ENCODE peak calls at places on chromosome 12, in eight cellular contexts. One of them, this sample, is unnamed.

GRCh38 chr12:18864900-18865561 is 127.1 kb downstream of the CAPZA3 start:
- DNase-seq in astrocyte of the spinal cord: peak
- DNase-seq in fibroblast of the aortic adventitia: peak
- DNase-seq in mammary epithelial cell: peak
- DNase-seq in transverse colon: no peak
- DNase-seq in fibroblast of pulmonary artery: peak
- DNase-seq in heart right ventricle: no peak
- DNase-seq in GM12865: peak
- DNase-seq in this sample: no peak

GRCh38 chr12:103903979-103904378 is 26.2 kb upstream of the HSP90B1 start:
- DNase-seq in astrocyte of the spinal cord: no peak
- DNase-seq in fibroblast of the aortic adventitia: no peak
- DNase-seq in mammary epithelial cell: no peak
- DNase-seq in transverse colon: no peak
- DNase-seq in fibroblast of pulmonary artery: no peak
- DNase-seq in heart right ventricle: no peak
- DNase-seq in GM12865: no peak
- DNase-seq in this sample: no peak

GRCh38 chr12:10102322-10102721 is 3.5 kb upstream of the CLEC1A start:
- DNase-seq in astrocyte of the spinal cord: no peak
- DNase-seq in fibroblast of the aortic adventitia: no peak
- DNase-seq in mammary epithelial cell: no peak
- DNase-seq in transverse colon: no peak
- DNase-seq in fibroblast of pulmonary artery: no peak
- DNase-seq in heart right ventricle: no peak
- DNase-seq in GM12865: no peak
- DNase-seq in this sample: no peak

GRCh38 chr12:73383584-73384229 is 1111.5 kb downstream of the TRHDE start:
- DNase-seq in astrocyte of the spinal cord: no peak
- DNase-seq in fibroblast of the aortic adventitia: no peak
- DNase-seq in mammary epithelial cell: no peak
- DNase-seq in transverse colon: no peak
- DNase-seq in fibroblast of pulmonary artery: no peak
- DNase-seq in heart right ventricle: no peak
- DNase-seq in GM12865: no peak
- DNase-seq in this sample: no peak

GRCh38 chr12:124369055-124369900 is 74.4 kb downstream of the RFLNA start:
- DNase-seq in astrocyte of the spinal cord: peak
- DNase-seq in fibroblast of the aortic adventitia: peak
- DNase-seq in mammary epithelial cell: no peak
- DNase-seq in transverse colon: peak
- DNase-seq in fibroblast of pulmonary artery: peak
- DNase-seq in heart right ventricle: peak
- DNase-seq in GM12865: no peak
- DNase-seq in this sample: peak

GRCh38 chr12:108622921-108623514 is 10.7 kb downstream of the SELPLG start:
- DNase-seq in astrocyte of the spinal cord: no peak
- DNase-seq in fibroblast of the aortic adventitia: no peak
- DNase-seq in mammary epithelial cell: no peak
- DNase-seq in transverse colon: no peak
- DNase-seq in fibroblast of pulmonary artery: no peak
- DNase-seq in heart right ventricle: no peak
- DNase-seq in GM12865: no peak
- DNase-seq in this sample: no peak

GRCh38 chr12:55933158-55933798 is 2.3 kb downstream of the DGKA start:
- DNase-seq in astrocyte of the spinal cord: no peak
- DNase-seq in fibroblast of the aortic adventitia: peak
- DNase-seq in mammary epithelial cell: peak
- DNase-seq in transverse colon: peak
- DNase-seq in fibroblast of pulmonary artery: no peak
- DNase-seq in heart right ventricle: no peak
- DNase-seq in GM12865: no peak
- DNase-seq in this sample: no peak

GRCh38 chr12:33596061-33596460 is 156.4 kb upstream of the SYT10 start:
- DNase-seq in astrocyte of the spinal cord: no peak
- DNase-seq in fibroblast of the aortic adventitia: peak
- DNase-seq in mammary epithelial cell: peak
- DNase-seq in transverse colon: no peak
- DNase-seq in fibroblast of pulmonary artery: peak
- DNase-seq in heart right ventricle: no peak
- DNase-seq in GM12865: no peak
- DNase-seq in this sample: no peak

GRCh38 chr12:123264642-123265041 is 7.0 kb downstream of the CDK2AP1 start:
- DNase-seq in astrocyte of the spinal cord: no peak
- DNase-seq in fibroblast of the aortic adventitia: no peak
- DNase-seq in mammary epithelial cell: no peak
- DNase-seq in transverse colon: no peak
- DNase-seq in fibroblast of pulmonary artery: no peak
- DNase-seq in heart right ventricle: no peak
- DNase-seq in GM12865: peak
- DNase-seq in this sample: no peak

GRCh38 chr12:103326190-103326589 is 169.6 kb downstream of the C12orf42 start:
- DNase-seq in astrocyte of the spinal cord: no peak
- DNase-seq in fibroblast of the aortic adventitia: no peak
- DNase-seq in mammary epithelial cell: peak
- DNase-seq in transverse colon: no peak
- DNase-seq in fibroblast of pulmonary artery: no peak
- DNase-seq in heart right ventricle: no peak
- DNase-seq in GM12865: peak
- DNase-seq in this sample: no peak

GRCh38 chr12:19431407-19432308 is 7.6 kb upstream of the AEBP2 start:
- DNase-seq in astrocyte of the spinal cord: peak
- DNase-seq in fibroblast of the aortic adventitia: peak
- DNase-seq in mammary epithelial cell: peak
- DNase-seq in transverse colon: no peak
- DNase-seq in fibroblast of pulmonary artery: peak
- DNase-seq in heart right ventricle: no peak
- DNase-seq in GM12865: peak
- DNase-seq in this sample: no peak

GRCh38 chr12:49974677-49975369 is 2.1 kb downstream of the AQP6 start:
- DNase-seq in astrocyte of the spinal cord: no peak
- DNase-seq in fibroblast of the aortic adventitia: peak
- DNase-seq in mammary epithelial cell: no peak
- DNase-seq in transverse colon: no peak
- DNase-seq in fibroblast of pulmonary artery: no peak
- DNase-seq in heart right ventricle: no peak
- DNase-seq in GM12865: no peak
- DNase-seq in this sample: no peak

GRCh38 chr12:125183187-125184067 is 118.2 kb downstream of the AACS start:
- DNase-seq in astrocyte of the spinal cord: peak
- DNase-seq in fibroblast of the aortic adventitia: peak
- DNase-seq in mammary epithelial cell: peak
- DNase-seq in transverse colon: peak
- DNase-seq in fibroblast of pulmonary artery: peak
- DNase-seq in heart right ventricle: peak
- DNase-seq in GM12865: peak
- DNase-seq in this sample: peak

GRCh38 chr12:67042697-67043131 is 226.4 kb upstream of the CAND1 start:
- DNase-seq in astrocyte of the spinal cord: peak
- DNase-seq in fibroblast of the aortic adventitia: no peak
- DNase-seq in mammary epithelial cell: peak
- DNase-seq in transverse colon: no peak
- DNase-seq in fibroblast of pulmonary artery: peak
- DNase-seq in heart right ventricle: no peak
- DNase-seq in GM12865: no peak
- DNase-seq in this sample: no peak

GRCh38 chr12:47935196-47935595 is 28.2 kb upstream of the TMEM106C start:
- DNase-seq in astrocyte of the spinal cord: peak
- DNase-seq in fibroblast of the aortic adventitia: peak
- DNase-seq in mammary epithelial cell: no peak
- DNase-seq in transverse colon: no peak
- DNase-seq in fibroblast of pulmonary artery: peak
- DNase-seq in heart right ventricle: peak
- DNase-seq in GM12865: no peak
- DNase-seq in this sample: no peak

GRCh38 chr12:63802012-63802608 is 22.4 kb downstream of the RXYLT1 start:
- DNase-seq in astrocyte of the spinal cord: peak
- DNase-seq in fibroblast of the aortic adventitia: peak
- DNase-seq in mammary epithelial cell: peak
- DNase-seq in transverse colon: no peak
- DNase-seq in fibroblast of pulmonary artery: peak
- DNase-seq in heart right ventricle: no peak
- DNase-seq in GM12865: peak
- DNase-seq in this sample: no peak

GRCh38 chr12:133037207-133038005 is at the start of gene ZNF84:
- DNase-seq in astrocyte of the spinal cord: peak
- DNase-seq in fibroblast of the aortic adventitia: peak
- DNase-seq in mammary epithelial cell: peak
- DNase-seq in transverse colon: peak
- DNase-seq in fibroblast of pulmonary artery: peak
- DNase-seq in heart right ventricle: peak
- DNase-seq in GM12865: peak
- DNase-seq in this sample: peak
- TF ChIP-seq CTCF in astrocyte of the spinal cord: no peak
- TF ChIP-seq CTCF in fibroblast of the aortic adventitia: no peak
- TF ChIP-seq CTCF in mammary epithelial cell: no peak
- TF ChIP-seq CTCF in transverse colon: no peak
- TF ChIP-seq CTCF in fibroblast of pulmonary artery: no peak
- TF ChIP-seq CTCF in heart right ventricle: no peak
- TF ChIP-seq CTCF in GM12865: no peak
- TF ChIP-seq CTCF in this sample: no peak

GRCh38 chr12:21942377-21942703 is 1.1 kb upstream of the ABCC9 start:
- DNase-seq in astrocyte of the spinal cord: no peak
- DNase-seq in fibroblast of the aortic adventitia: no peak
- DNase-seq in mammary epithelial cell: no peak
- DNase-seq in transverse colon: no peak
- DNase-seq in fibroblast of pulmonary artery: no peak
- DNase-seq in heart right ventricle: no peak
- DNase-seq in GM12865: no peak
- DNase-seq in this sample: no peak
- H3K4me3 ChIP-seq in astrocyte of the spinal cord: peak
- H3K4me3 ChIP-seq in fibroblast of the aortic adventitia: peak
- H3K4me3 ChIP-seq in mammary epithelial cell: no peak
- H3K4me3 ChIP-seq in transverse colon: peak
- H3K4me3 ChIP-seq in fibroblast of pulmonary artery: peak
- H3K4me3 ChIP-seq in heart right ventricle: peak
- H3K4me3 ChIP-seq in GM12865: no peak
- H3K4me3 ChIP-seq in this sample: peak

GRCh38 chr12:94795520-94795919 is 145.2 kb upstream of the TMCC3 start:
- DNase-seq in astrocyte of the spinal cord: peak
- DNase-seq in fibroblast of the aortic adventitia: peak
- DNase-seq in mammary epithelial cell: peak
- DNase-seq in transverse colon: no peak
- DNase-seq in fibroblast of pulmonary artery: peak
- DNase-seq in heart right ventricle: no peak
- DNase-seq in GM12865: no peak
- DNase-seq in this sample: no peak
- TF ChIP-seq CTCF in astrocyte of the spinal cord: peak
- TF ChIP-seq CTCF in fibroblast of the aortic adventitia: peak
- TF ChIP-seq CTCF in mammary epithelial cell: no peak
- TF ChIP-seq CTCF in transverse colon: no peak
- TF ChIP-seq CTCF in fibroblast of pulmonary artery: peak
- TF ChIP-seq CTCF in heart right ventricle: no peak
- TF ChIP-seq CTCF in GM12865: no peak
- TF ChIP-seq CTCF in this sample: no peak

DNA sequence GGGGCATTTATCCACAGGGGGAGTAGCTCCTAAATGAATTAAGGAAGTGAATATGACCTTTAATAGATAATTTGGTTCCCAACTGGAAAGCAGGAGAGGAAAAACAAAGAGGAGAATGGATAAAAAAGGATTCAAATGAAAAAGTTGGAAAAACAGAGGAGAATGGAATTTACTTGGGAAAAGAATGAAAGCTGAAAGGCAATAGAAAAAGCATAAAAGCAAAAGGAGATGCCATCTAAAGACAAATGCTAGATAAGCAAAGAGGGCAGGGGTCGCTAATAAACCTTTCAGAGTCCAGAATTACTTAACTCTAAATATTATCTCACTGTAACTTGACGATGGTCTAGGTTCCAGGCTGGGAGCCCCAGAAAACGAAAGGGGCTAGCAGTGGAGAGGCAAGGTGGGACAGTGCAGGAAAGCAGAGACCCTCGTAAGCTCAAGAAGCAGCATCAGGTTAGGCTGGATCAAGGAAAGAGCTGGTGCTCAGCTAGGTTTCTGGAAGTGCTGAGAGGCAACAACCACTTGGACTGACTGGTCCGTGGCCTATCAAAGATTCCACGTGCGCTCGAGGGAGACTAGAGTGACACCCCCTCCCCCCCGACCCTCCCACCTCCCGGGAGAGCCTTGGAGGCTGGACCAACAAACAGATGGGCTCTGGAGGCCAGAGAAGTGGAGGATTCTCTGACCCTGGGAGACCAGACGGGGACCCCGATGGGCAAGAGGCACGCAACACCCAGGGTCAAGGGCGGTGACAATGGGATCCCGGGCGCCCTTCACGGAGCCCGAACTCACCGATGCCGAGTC is 1.2 kb downstream of the SLC2A13 start:
- DNase-seq in astrocyte of the spinal cord: no peak
- DNase-seq in fibroblast of the aortic adventitia: peak
- DNase-seq in mammary epithelial cell: peak
- DNase-seq in transverse colon: peak
- DNase-seq in fibroblast of pulmonary artery: no peak
- DNase-seq in heart right ventricle: no peak
- DNase-seq in GM12865: peak
- DNase-seq in this sample: peak
- H3K4me3 ChIP-seq in astrocyte of the spinal cord: peak
- H3K4me3 ChIP-seq in fibroblast of the aortic adventitia: peak
- H3K4me3 ChIP-seq in mammary epithelial cell: peak
- H3K4me3 ChIP-seq in transverse colon: peak
- H3K4me3 ChIP-seq in fibroblast of pulmonary artery: peak
- H3K4me3 ChIP-seq in heart right ventricle: peak
- H3K4me3 ChIP-seq in GM12865: peak
- H3K4me3 ChIP-seq in this sample: peak

DNA sequence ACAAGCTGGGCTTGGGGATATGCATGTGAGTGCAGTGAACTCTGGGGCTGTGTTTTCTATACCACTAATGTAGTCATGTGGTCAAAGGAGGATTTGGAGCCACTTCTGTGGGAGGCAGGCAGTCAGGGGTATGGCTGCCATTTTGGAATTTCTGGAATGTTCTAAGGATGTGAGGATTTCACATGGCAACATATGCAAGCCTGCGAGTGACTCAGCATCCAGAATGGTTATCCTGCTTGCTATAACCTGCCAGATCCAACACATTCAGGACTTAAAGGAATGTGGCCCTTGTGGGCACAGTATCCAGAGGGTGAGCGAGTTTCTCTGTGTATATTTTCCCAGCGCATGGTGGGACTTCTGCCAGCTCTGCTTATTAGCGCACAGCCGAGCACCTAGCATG is 249.2 kb upstream of the PWP1 start:
- DNase-seq in astrocyte of the spinal cord: peak
- DNase-seq in fibroblast of the aortic adventitia: peak
- DNase-seq in mammary epithelial cell: peak
- DNase-seq in transverse colon: no peak
- DNase-seq in fibroblast of pulmonary artery: peak
- DNase-seq in heart right ventricle: no peak
- DNase-seq in GM12865: no peak
- DNase-seq in this sample: no peak
- TF ChIP-seq CTCF in astrocyte of the spinal cord: no peak
- TF ChIP-seq CTCF in fibroblast of the aortic adventitia: no peak
- TF ChIP-seq CTCF in mammary epithelial cell: no peak
- TF ChIP-seq CTCF in transverse colon: no peak
- TF ChIP-seq CTCF in fibroblast of pulmonary artery: no peak
- TF ChIP-seq CTCF in heart right ventricle: no peak
- TF ChIP-seq CTCF in GM12865: no peak
- TF ChIP-seq CTCF in this sample: no peak

GRCh38 chr12:105083041-105083440 is 1.2 kb downstream of the ALDH1L2 start:
- DNase-seq in astrocyte of the spinal cord: no peak
- DNase-seq in fibroblast of the aortic adventitia: no peak
- DNase-seq in mammary epithelial cell: no peak
- DNase-seq in transverse colon: no peak
- DNase-seq in fibroblast of pulmonary artery: no peak
- DNase-seq in heart right ventricle: no peak
- DNase-seq in GM12865: no peak
- DNase-seq in this sample: no peak
- H3K4me3 ChIP-seq in astrocyte of the spinal cord: peak
- H3K4me3 ChIP-seq in fibroblast of the aortic adventitia: peak
- H3K4me3 ChIP-seq in mammary epithelial cell: peak
- H3K4me3 ChIP-seq in transverse colon: no peak
- H3K4me3 ChIP-seq in fibroblast of pulmonary artery: peak
- H3K4me3 ChIP-seq in heart right ventricle: no peak
- H3K4me3 ChIP-seq in GM12865: peak
- H3K4me3 ChIP-seq in this sample: peak

GRCh38 chr12:115349711-115350110 is 665.7 kb upstream of the TBX3 start:
- DNase-seq in astrocyte of the spinal cord: no peak
- DNase-seq in fibroblast of the aortic adventitia: no peak
- DNase-seq in mammary epithelial cell: no peak
- DNase-seq in transverse colon: no peak
- DNase-seq in fibroblast of pulmonary artery: peak
- DNase-seq in heart right ventricle: no peak
- DNase-seq in GM12865: no peak
- DNase-seq in this sample: no peak
- TF ChIP-seq CTCF in astrocyte of the spinal cord: no peak
- TF ChIP-seq CTCF in fibroblast of the aortic adventitia: no peak
- TF ChIP-seq CTCF in mammary epithelial cell: no peak
- TF ChIP-seq CTCF in transverse colon: no peak
- TF ChIP-seq CTCF in fibroblast of pulmonary artery: no peak
- TF ChIP-seq CTCF in heart right ventricle: no peak
- TF ChIP-seq CTCF in GM12865: no peak
- TF ChIP-seq CTCF in this sample: no peak

This sample was measured in left lung.